ENCODE peak calls at places on chromosomes 13 and 19, in seven cellular contexts. I is hepatocyte, J is IMR-90, L is NCI-H82, E is fibroblast of pulmonary artery, U is substantia nigra, Y is skeletal muscle cell. V is an unnamed sample.

GRCh38 chr19:27735314-27735713 is 1477.6 kb downstream of the UQCRFS1 start:
- DNase-seq in I (no peak), Y (no peak), L (no peak), E (no peak), U (no peak), J (no peak), V (no peak)

GRCh38 chr19:35349614-35350521 is 2.2 kb downstream of the FFAR1 start:
- DNase-seq in L (no peak), E (no peak), I (no peak), J (no peak), U (no peak), Y (no peak), V (no peak)

GRCh38 chr19:43367822-43368221 is 14.3 kb downstream of the CD177 start:
- DNase-seq in L (no peak), Y (no peak), I (no peak), E (no peak), U (no peak), J (no peak), V (no peak)

GRCh38 chr19:16435238-16435911 is 36.4 kb downstream of the EPS15L1 start:
- DNase-seq in E (peak; percentile 95), L (no peak), J (peak; percentile 98), Y (peak; percentile 94), U (peak; percentile 49), I (no peak), V (no peak)

GRCh38 chr19:10505583-10506229 is 2.5 kb upstream of the KEAP1 start:
- DNase-seq in Y (no peak), U (peak; percentile 58), L (peak; percentile 54), E (peak; percentile 72), I (peak; percentile 77), J (peak; percentile 50), V (peak; percentile 82)

GRCh38 chr13:66992183-66992582 is 238.0 kb downstream of the PCDH9 start:
- DNase-seq in U (no peak), L (peak; percentile 60), E (peak; percentile 73), I (no peak), Y (peak; percentile 78), J (peak; percentile 73), V (peak; percentile 92)

GRCh38 chr13:114071441-114071840 is 61.0 kb downstream of the RASA3 start:
- DNase-seq in Y (no peak), E (no peak), U (no peak), J (no peak), L (no peak), I (no peak), V (no peak)

GRCh38 chr19:3479177-3479818 is 1.0 kb downstream of the SMIM24 start:
- DNase-seq in L (peak; percentile 72), I (peak; percentile 62), E (no peak), Y (no peak), U (no peak), J (no peak), V (peak; percentile 74)

GRCh38 chr19:32041681-32042292 is 303.6 kb upstream of the ZNF507 start:
- DNase-seq in L (peak; percentile 61), J (peak; percentile 31), U (peak; percentile 6), Y (no peak), E (peak; percentile 43), I (peak; percentile 76), V (no peak)

GRCh38 chr19:8615813-8616596 is 5.5 kb upstream of the ADAMTS10 start:
- DNase-seq in Y (no peak), J (peak; percentile 55), I (peak; percentile 64), U (peak; percentile 22), L (peak; percentile 47), E (peak; percentile 69), V (no peak)

GRCh38 chr13:113627136-113627535 is 30.9 kb downstream of the ATP4B start:
- DNase-seq in Y (no peak), J (no peak), L (no peak), I (no peak), E (no peak), U (no peak), V (no peak)

GRCh38 chr19:51123381-51124186 is 1.1 kb upstream of the SIGLEC9 start:
- DNase-seq in L (no peak), Y (no peak), J (no peak), U (no peak), E (no peak), I (no peak), V (no peak)

GRCh38 chr13:101308247-101309013 is 107.9 kb downstream of the NALCN start:
- DNase-seq in J (no peak), Y (no peak), U (no peak), E (peak; percentile 6), I (no peak), L (no peak), V (no peak)

GRCh38 chr13:25798998-25799397 is 252.8 kb downstream of the SHISA2 start:
- DNase-seq in Y (no peak), U (no peak), I (no peak), L (no peak), J (no peak), E (no peak), V (no peak)